ENCODE peak calls at places on chromosomes 16 and 17, in seven cellular contexts. R is K562, K is SK-N-SH, C is H1, F is HepG2, N is GM12878, Y is IMR-90. G is an unnamed sample.

GRCh38 chr17:32596666-32597065 is 109.9 kb downstream of the CDK5R1 start:
- DNase-seq in R (no peak), K (no peak), C (no peak), F (no peak), N (peak; percentile 62), Y (peak; percentile 5), G (no peak)

GRCh38 chr17:4710693-4711634 is 532 bp downstream of the ARRB2 start:
- DNase-seq in R (peak; percentile 26), K (peak; percentile 72), C (no peak), F (no peak), N (no peak), Y (no peak), G (no peak)

GRCh38 chr17:48614904-48615211 is 234 bp downstream of the HOXB8 start:
- DNase-seq in R (no peak), K (no peak), C (no peak), F (no peak), N (no peak), Y (no peak), G (peak; percentile 39)

GRCh38 chr17:80737106-80738019 is 192.7 kb downstream of the RPTOR start:
- DNase-seq in R (no peak), K (no peak), C (no peak), F (no peak), N (peak; percentile 81), Y (no peak), G (no peak)

GRCh38 chr17:4947411-4948165 is 742 bp downstream of the PFN1 start:
- DNase-seq in R (peak; percentile 63), K (peak; percentile 81), C (no peak), F (peak; percentile 50), N (no peak), Y (peak; percentile 53), G (peak; percentile 64)

GRCh38 chr17:7479139-7479388 is 367 bp downstream of the ZBTB4 start:
- DNase-seq in R (no peak), K (no peak), C (no peak), F (no peak), N (no peak), Y (no peak), G (no peak)

GRCh38 chr17:52170963-52171572 is 12.6 kb upstream of the CA10 start:
- DNase-seq in R (no peak), K (peak; percentile 59), C (no peak), F (peak; percentile 13), N (no peak), Y (no peak), G (peak; percentile 29)

GRCh38 chr17:55577687-55578086 is 66.4 kb upstream of the SMIM36 start:
- DNase-seq in R (no peak), K (no peak), C (no peak), F (no peak), N (no peak), Y (peak; percentile 19), G (no peak)

GRCh38 chr16:17817943-17818342 is 347.2 kb upstream of the XYLT1 start:
- DNase-seq in R (no peak), K (no peak), C (no peak), F (no peak), N (no peak), Y (no peak), G (no peak)

GRCh38 chr17:66185842-66186241 is 6.1 kb downstream of the CEP112 start:
- DNase-seq in R (no peak), K (no peak), C (no peak), F (no peak), N (no peak), Y (no peak), G (no peak)

GRCh38 chr17:8762012-8762411 is 3.7 kb upstream of the SPDYE4 start:
- DNase-seq in R (no peak), K (no peak), C (no peak), F (no peak), N (no peak), Y (no peak), G (no peak)

GRCh38 chr16:50279142-50279865 is 13.0 kb downstream of the ADCY7 start:
- DNase-seq in R (peak; percentile 71), K (no peak), C (no peak), F (no peak), N (no peak), Y (no peak), G (no peak)

GRCh38 chr16:57472665-57473060 is 10.2 kb downstream of the POLR2C start:
- DNase-seq in R (no peak), K (peak; percentile 81), C (no peak), F (no peak), N (no peak), Y (no peak), G (no peak)

GRCh38 chr16:86930001-86930400 is 351.7 kb downstream of the FOXL1 start:
- DNase-seq in R (no peak), K (no peak), C (no peak), F (no peak), N (no peak), Y (no peak), G (no peak)

GRCh38 chr17:72618018-72618509 is 474.4 kb downstream of the SLC39A11 start:
- DNase-seq in R (no peak), K (peak; percentile 80), C (no peak), F (peak; percentile 92), N (no peak), Y (no peak), G (no peak)

GRCh38 chr16:20803192-20803560 is 3.1 kb downstream of the ERI2 start:
- DNase-seq in R (no peak), K (no peak), C (no peak), F (no peak), N (no peak), Y (peak; percentile 15), G (no peak)

GRCh38 chr16:46949216-46949892 is 24.1 kb downstream of the DNAJA2 start:
- DNase-seq in R (no peak), K (no peak), C (no peak), F (no peak), N (no peak), Y (no peak), G (no peak)

DNA sequence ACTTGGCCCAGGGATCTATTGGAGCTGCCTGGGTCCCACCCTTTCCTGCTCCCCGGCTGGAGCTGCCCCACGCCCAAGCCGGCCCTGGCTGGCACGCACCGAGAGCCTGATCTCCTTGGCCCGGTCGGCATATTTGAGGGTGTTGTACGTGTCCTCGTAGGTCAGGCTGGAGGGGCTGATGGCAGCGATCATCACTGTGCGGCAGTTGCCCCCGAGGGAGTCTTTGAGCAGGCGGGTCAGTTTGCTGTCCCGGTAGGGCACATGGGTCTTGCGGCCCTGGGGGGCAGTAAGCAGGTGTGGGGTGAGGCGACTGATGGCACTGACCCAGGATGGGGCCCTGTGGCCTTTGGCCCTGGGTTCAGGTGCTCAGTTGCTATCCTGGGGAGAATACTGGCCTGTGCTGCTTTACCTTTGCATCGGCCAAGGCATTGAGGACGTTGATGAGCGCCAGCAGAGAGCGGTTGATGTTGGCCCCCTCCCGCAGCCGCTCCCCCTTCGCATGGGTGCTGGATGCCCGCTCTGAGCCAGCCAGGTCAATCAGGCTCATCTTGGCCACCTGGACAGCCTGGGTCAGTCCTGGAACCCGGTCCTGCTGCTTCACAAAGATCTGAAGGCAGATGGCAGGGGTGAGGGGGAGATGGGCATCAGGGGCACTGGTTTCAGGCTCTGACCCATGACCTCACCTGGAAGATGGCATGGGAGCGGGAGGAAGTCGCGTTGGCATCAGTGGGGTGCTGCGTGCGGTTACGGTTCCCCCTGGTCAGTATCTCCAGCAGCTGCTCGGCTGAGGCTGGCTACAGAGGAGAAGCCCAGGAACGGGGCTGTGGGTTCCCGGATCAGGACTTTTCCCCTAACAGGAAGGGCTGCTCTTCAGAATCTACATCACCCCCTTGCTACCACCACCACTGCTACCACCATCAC is 13.5 kb downstream of the KIF18B start:
- DNase-seq in R (no peak), K (peak; percentile 15), C (no peak), F (no peak), N (no peak), Y (no peak), G (no peak)
- TF ChIP-seq USF2 in R (no peak), K (no peak), C (no peak), F (no peak), N (no peak), Y (no peak), G (no peak)

DNA sequence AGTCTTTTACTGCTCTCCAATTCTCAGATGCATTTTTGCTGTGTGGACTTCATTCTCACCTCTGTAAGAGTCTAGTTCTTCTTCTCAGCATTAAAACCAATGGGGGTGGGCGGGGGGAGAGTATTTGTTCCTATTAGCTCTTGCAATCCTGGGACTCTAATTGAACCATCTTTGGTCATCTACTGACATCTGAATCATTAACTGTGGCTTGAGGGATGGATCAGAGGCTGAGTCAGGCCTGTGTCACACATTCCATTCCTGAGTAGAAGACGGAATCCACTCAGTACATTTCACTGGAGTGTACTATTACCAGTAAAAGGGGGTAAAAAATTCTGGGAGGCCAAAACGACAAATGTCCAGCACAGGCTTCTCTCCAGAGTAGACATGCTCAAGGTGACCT is 12.8 kb upstream of the ZNF23 start:
- DNase-seq in R (no peak), K (no peak), C (no peak), F (no peak), N (no peak), Y (peak; percentile 92), G (no peak)
- H3K4me2 ChIP-seq in R (no peak overlapping the region), K (peak overlapping the region; percentile 0), C (no peak overlapping the region), F (no peak overlapping the region), N (no peak overlapping the region), Y (peak overlapping the region; percentile 67), G (no peak overlapping the region)

GRCh38 chr17:29682054-29682453 is 59.3 kb upstream of the CORO6 start:
- DNase-seq in R (no peak), K (no peak), C (no peak), F (no peak), N (no peak), Y (no peak), G (no peak)

GRCh38 chr17:29671661-29672060 is 48.9 kb upstream of the CORO6 start:
- DNase-seq in R (no peak), K (no peak), C (no peak), F (no peak), N (no peak), Y (no peak), G (no peak)

GRCh38 chr17:29682987-29683386 is 60.3 kb upstream of the CORO6 start:
- DNase-seq in R (no peak), K (peak; percentile 17), C (no peak), F (no peak), N (no peak), Y (no peak), G (no peak)

GRCh38 chr17:29674270-29674669 is 51.6 kb upstream of the CORO6 start:
- DNase-seq in R (no peak), K (no peak), C (no peak), F (no peak), N (no peak), Y (no peak), G (no peak)

DNA sequence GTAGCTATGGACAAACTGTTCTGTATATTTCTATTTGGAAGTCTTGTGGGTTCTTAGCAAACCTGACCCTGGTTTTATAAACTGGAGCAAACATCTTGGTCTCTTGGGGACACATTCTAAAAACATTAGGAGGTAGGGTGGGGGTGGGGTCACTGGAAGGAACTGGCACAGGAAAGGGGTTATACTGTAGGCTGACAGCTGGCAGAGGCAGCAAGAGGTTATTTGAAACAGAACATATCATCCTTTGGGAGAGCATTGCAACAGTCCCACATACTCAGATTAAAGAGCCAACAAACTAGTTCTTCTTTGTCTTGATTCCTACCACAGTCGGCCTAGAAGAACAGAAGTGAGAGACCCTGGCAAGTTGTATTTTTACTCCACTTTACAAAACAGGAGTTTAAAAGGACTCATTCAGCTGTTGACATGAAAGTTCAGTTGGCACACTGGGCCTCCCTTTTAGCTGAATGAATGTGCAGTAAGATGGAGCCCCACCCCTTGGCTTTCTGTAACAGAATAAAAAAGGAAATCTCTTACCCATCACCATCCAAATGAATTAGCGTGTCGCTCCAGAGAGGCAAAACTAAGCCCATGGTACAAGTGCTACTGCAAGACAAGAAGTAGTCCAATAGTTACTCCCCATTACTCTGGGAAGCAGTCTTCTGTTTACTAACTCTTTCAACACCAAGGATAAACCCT is 54.6 kb upstream of the CORO6 start:
- DNase-seq in R (no peak), K (no peak), C (no peak), F (no peak), N (no peak), Y (no peak), G (no peak)
- TF ChIP-seq USF2 in R (no peak), K (no peak), C (no peak), F (no peak), N (no peak), Y (no peak), G (no peak)

GRCh38 chr17:36657763-36658490 is 56.5 kb downstream of the MRM1 start:
- DNase-seq in R (peak; percentile 72), K (peak; percentile 64), C (no peak), F (no peak), N (no peak), Y (no peak), G (peak; percentile 23)
- H3K4me2 ChIP-seq in R (no peak overlapping the region), K (no peak overlapping the region), C (peak overlapping the region; percentile 89), F (peak overlapping the region; percentile 79), N (no peak overlapping the region), Y (no peak overlapping the region), G (no peak overlapping the region)

G was measured in A549.